ENCODE peak calls at places on chromosomes 11 and 22, in five cellular contexts. H is fibroblast of mammary gland, D is heart left ventricle, R is NB4, K is brain microvascular endothelial cell. P is an unnamed sample.

GRCh38 chr11:120182357-120182756 is 28.5 kb upstream of the OAF start:
- DNase-seq in H (no peak), D (no peak), R (no peak), K (no peak), P (no peak)

GRCh38 chr11:66727883-66728759 is 895 bp downstream of the SPTBN2 start:
- DNase-seq in H (no peak), D (no peak), R (no peak), K (no peak), P (no peak)

GRCh38 chr11:119307974-119308373 is 9.0 kb downstream of the MCAM start:
- DNase-seq in H (no peak), D (no peak), R (no peak), K (no peak), P (no peak)

GRCh38 chr11:108871152-108871551 is 206.3 kb downstream of the DDX10 start:
- DNase-seq in H (peak; percentile 72), D (no peak), R (peak; percentile 31), K (peak; percentile 67), P (no peak)

GRCh38 chr22:26748845-26749244 is 91.5 kb downstream of the MIAT start:
- DNase-seq in H (no peak), D (no peak), R (no peak), K (no peak), P (no peak)

GRCh38 chr11:4065601-4066377 is 28.8 kb upstream of the RRM1 start:
- DNase-seq in H (no peak), D (no peak), R (no peak), K (no peak), P (no peak)

GRCh38 chr22:29457730-29458129 is 19.3 kb downstream of the RFPL1 start:
- DNase-seq in H (peak; percentile 45), D (no peak), R (peak; percentile 54), K (peak; percentile 47), P (no peak)

GRCh38 chr22:20487715-20488114 is 7.9 kb downstream of the KLHL22 start:
- DNase-seq in H (no peak), D (no peak), R (no peak), K (no peak), P (no peak)

GRCh38 chr22:29268511-29269229 is 602 bp downstream of the EWSR1 start:
- DNase-seq in H (peak; percentile 65), D (peak; percentile 77), R (peak; percentile 69), K (peak; percentile 41), P (no peak)

GRCh38 chr11:64010783-64011182 is 24.5 kb downstream of the OTUB1 start:
- DNase-seq in H (no peak), D (no peak), R (no peak), K (no peak), P (no peak)

GRCh38 chr11:133579165-133580031 is 47.1 kb upstream of the OPCML start:
- DNase-seq in H (no peak), D (no peak), R (no peak), K (no peak), P (no peak)

GRCh38 chr22:31148953-31149627 is 8.8 kb upstream of the PLA2G3 start:
- DNase-seq in H (peak; percentile 75), D (peak; percentile 76), R (peak; percentile 73), K (peak; percentile 79), P (no peak)

GRCh38 chr11:96055706-96056387 is 131.9 kb upstream of the MTMR2 start:
- DNase-seq in H (peak; percentile 72), D (no peak), R (no peak), K (peak; percentile 44), P (no peak)

GRCh38 chr11:130548491-130548833 is 100.0 kb downstream of the ADAMTS15 start:
- DNase-seq in H (peak; percentile 49), D (no peak), R (no peak), K (no peak), P (no peak)

GRCh38 chr11:78101073-78101472 is 21.4 kb upstream of the NDUFC2 start:
- DNase-seq in H (no peak), D (no peak), R (no peak), K (no peak), P (no peak)

GRCh38 chr11:103812680-103813079 is 223.8 kb upstream of the DDI1 start:
- DNase-seq in H (no peak), D (no peak), R (no peak), K (no peak), P (no peak)

GRCh38 chr11:133506551-133507094 is 25.7 kb downstream of the OPCML start:
- DNase-seq in H (no peak), D (no peak), R (no peak), K (no peak), P (no peak)

GRCh38 chr22:43136255-43136654 is 6.9 kb downstream of the MCAT start:
- DNase-seq in H (peak; percentile 34), D (peak; percentile 61), R (peak; percentile 70), K (no peak), P (no peak)

GRCh38 chr11:94295534-94295933 is 8.8 kb upstream of the IZUMO1R start:
- DNase-seq in H (peak; percentile 2), D (no peak), R (no peak), K (no peak), P (no peak)

GRCh38 chr11:95888852-95889251 is 35.1 kb downstream of the MTMR2 start:
- DNase-seq in H (no peak), D (no peak), R (no peak), K (no peak), P (no peak)

GRCh38 chr11:44621140-44621681 is 55.7 kb downstream of the CD82 start:
- DNase-seq in H (peak; percentile 48), D (peak; percentile 77), R (peak; percentile 69), K (peak; percentile 44), P (no peak)

GRCh38 chr11:119471329-119471728 is 48.4 kb upstream of the THY1 start:
- DNase-seq in H (no peak), D (no peak), R (no peak), K (no peak), P (no peak)

GRCh38 chr11:57935402-57936049 is 88.2 kb upstream of the OR9Q1 start:
- DNase-seq in H (no peak), D (no peak), R (no peak), K (no peak), P (no peak)

GRCh38 chr11:132131051-132131450 is 760.6 kb downstream of the NTM start:
- DNase-seq in H (no peak), D (no peak), R (no peak), K (no peak), P (no peak)

GRCh38 chr11:117005758-117006157 is 92.5 kb downstream of the SIK3 start:
- DNase-seq in H (no peak), D (no peak), R (peak; percentile 51), K (no peak), P (no peak)

GRCh38 chr11:67158241-67158640 is 39.2 kb downstream of the KDM2A start:
- DNase-seq in H (peak; percentile 42), D (no peak), R (no peak), K (no peak), P (no peak)

GRCh38 chr22:41762980-41763779 is 37.3 kb upstream of the CCDC134 start:
- DNase-seq in H (no peak), D (no peak), R (peak; percentile 72), K (peak; percentile 9), P (no peak)

GRCh38 chr22:25779426-25779825 is 37.4 kb downstream of the MYO18B start:
- DNase-seq in H (no peak), D (no peak), R (no peak), K (no peak), P (no peak)

GRCh38 chr22:32576553-32577255 is 102.1 kb downstream of the FBXO7 start:
- DNase-seq in H (no peak), D (no peak), R (no peak), K (no peak), P (no peak)

GRCh38 chr11:61955416-61956135 is 5.4 kb downstream of the BEST1 start:
- DNase-seq in H (no peak), D (no peak), R (no peak), K (no peak), P (no peak)

GRCh38 chr11:61956191-61957027 is 6.3 kb downstream of the BEST1 start:
- DNase-seq in H (no peak), D (no peak), R (no peak), K (no peak), P (no peak)

GRCh38 chr11:61955031-61955415 is 4.9 kb downstream of the BEST1 start:
- DNase-seq in H (peak; percentile 91), D (peak; percentile 77), R (peak; percentile 93), K (peak; percentile 49), P (no peak)

GRCh38 chr11:61952882-61953281 is 2.7 kb downstream of the BEST1 start:
- DNase-seq in H (no peak), D (no peak), R (no peak), K (no peak), P (no peak)

GRCh38 chr11:61954106-61955030 is 4.2 kb downstream of the BEST1 start:
- DNase-seq in H (peak; percentile 76), D (no peak), R (peak; percentile 52), K (no peak), P (no peak)
- TF ChIP-seq CTCF in H (no peak), D (no peak), R (no peak), K (no peak), P (no peak)

DNA sequence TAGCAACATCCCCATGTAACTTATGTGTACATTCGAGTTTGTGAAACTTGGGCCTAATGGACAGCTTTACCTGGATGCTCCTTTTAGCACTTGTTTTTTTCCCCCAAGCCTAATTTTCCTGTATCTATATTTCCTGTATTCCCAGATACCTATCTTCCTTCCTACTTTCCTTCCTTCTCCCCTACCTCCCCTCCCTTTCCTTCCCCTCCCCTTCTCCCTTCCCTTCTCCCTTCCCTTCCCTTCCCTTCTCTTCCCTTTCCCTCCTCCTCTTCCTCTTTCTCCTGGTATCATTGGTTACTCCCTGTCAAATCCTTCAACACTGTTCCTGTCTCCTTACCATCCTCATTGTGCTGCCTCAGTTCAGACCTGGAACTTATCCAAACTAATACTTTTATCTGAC is 111.8 kb downstream of the HIPK3 start:
- DNase-seq in H (no peak), D (no peak), R (no peak), K (no peak), P (no peak)
- H3K4me3 ChIP-seq in H (no peak overlapping the region), D (no peak overlapping the region), R (no peak overlapping the region), K (no peak overlapping the region), P (no peak overlapping the region)

DNA sequence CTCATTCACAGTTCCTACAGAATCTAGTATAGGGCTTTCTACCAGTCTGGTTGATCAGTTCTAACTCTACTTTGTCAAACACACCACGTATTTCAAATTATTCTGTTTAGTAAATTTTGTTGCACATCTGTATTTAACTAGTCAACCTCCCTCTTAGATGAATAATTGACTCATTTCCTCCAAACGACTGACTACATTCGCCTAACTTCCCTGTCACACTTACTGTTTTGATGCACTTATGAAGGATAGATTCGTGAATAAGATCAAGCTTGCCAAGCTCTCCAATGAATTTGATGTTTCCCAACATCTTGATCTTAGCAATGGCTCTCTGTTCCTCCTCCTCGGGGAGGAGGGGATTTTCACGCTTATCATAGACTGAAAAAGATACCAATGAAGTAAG is 5.0 kb downstream of the EIF4G2 start:
- DNase-seq in H (peak; percentile 62), D (no peak), R (no peak), K (no peak), P (no peak)
- TF ChIP-seq CTCF in H (no peak), D (no peak), R (no peak), K (no peak), P (no peak)

GRCh38 chr11:19789245-19789644 is 76.6 kb downstream of the NAV2 start:
- DNase-seq in H (no peak), D (no peak), R (no peak), K (no peak), P (no peak)

GRCh38 chr11:19792510-19792909 is 79.9 kb downstream of the NAV2 start:
- DNase-seq in H (no peak), D (no peak), R (no peak), K (no peak), P (no peak)

GRCh38 chr11:19788435-19788834 is 75.8 kb downstream of the NAV2 start:
- DNase-seq in H (no peak), D (no peak), R (no peak), K (no peak), P (no peak)

GRCh38 chr11:19790831-19791552 is 78.4 kb downstream of the NAV2 start:
- DNase-seq in H (no peak), D (no peak), R (no peak), K (no peak), P (no peak)

GRCh38 chr11:19789840-19790710 is 77.4 kb downstream of the NAV2 start:
- DNase-seq in H (peak; percentile 73), D (no peak), R (no peak), K (no peak), P (no peak)
- H3K4me3 ChIP-seq in H (no peak overlapping the region), D (no peak overlapping the region), R (no peak overlapping the region), K (no peak overlapping the region), P (no peak overlapping the region)